ENCODE peak calls at places on chromosome 7, in seven cellular contexts. Q, L, O, D, F, N and H are unnamed samples.

GRCh38 chr7:109377076-109377884 is 807.6 kb downstream of the DNAJB9 start:
- DNase-seq in F (no peak), Q (no peak), D (no peak), N (no peak), O (no peak), L (no peak), H (no peak)

GRCh38 chr7:144854839-144855424 is 19.1 kb upstream of the TPK1 start:
- DNase-seq in N (no peak), L (no peak), D (no peak), F (no peak), O (no peak), Q (peak), H (no peak)

GRCh38 chr7:3916146-3916545 is 615.1 kb downstream of the SDK1 start:
- DNase-seq in O (no peak), N (no peak), F (no peak), L (no peak), D (no peak), Q (no peak), H (no peak)

GRCh38 chr7:149783386-149784250 is 10.2 kb upstream of the ZNF467 start:
- DNase-seq in O (no peak), F (no peak), N (peak), L (no peak), D (no peak), Q (no peak), H (no peak)

GRCh38 chr7:112112822-112113255 is 93.4 kb downstream of the DOCK4 start:
- DNase-seq in D (no peak), Q (no peak), O (no peak), N (no peak), L (no peak), F (no peak), H (no peak)

GRCh38 chr7:137642467-137642866 is 204.3 kb downstream of the DGKI start:
- DNase-seq in O (no peak), Q (no peak), D (no peak), L (no peak), N (no peak), F (no peak), H (no peak)

GRCh38 chr7:131196808-131197207 is 130.9 kb upstream of the MKLN1 start:
- DNase-seq in O (no peak), Q (no peak), F (no peak), L (no peak), N (no peak), D (no peak), H (no peak)

GRCh38 chr7:74187915-74188675 is 13.9 kb downstream of the EIF4H start:
- DNase-seq in O (no peak), L (no peak), N (no peak), Q (no peak), F (no peak), D (no peak), H (no peak)

GRCh38 chr7:30907527-30908267 is 4.0 kb upstream of the AQP1 start:
- DNase-seq in O (no peak), D (no peak), N (peak), Q (no peak), F (no peak), L (no peak), H (no peak)

DNA sequence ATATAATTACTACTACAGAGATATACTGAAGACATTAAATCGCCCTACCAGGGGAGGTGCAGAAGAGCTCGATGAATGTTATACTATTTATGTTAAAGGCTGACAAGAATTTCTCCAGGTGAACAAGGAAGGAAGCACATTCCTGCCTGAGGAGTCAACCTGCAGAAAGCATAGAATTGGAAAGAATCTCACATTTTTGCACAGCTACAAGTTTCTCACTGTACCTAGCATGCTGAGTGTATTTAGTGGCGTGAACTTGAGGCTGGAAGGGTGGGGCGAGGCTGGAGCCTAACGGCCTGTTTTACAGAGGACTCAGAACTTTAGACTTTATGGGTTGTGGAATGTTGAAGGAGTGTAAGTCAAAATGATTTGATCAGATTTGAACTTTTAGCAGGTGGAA is 373.6 kb upstream of the LRGUK start:
- DNase-seq in N (no peak), L (no peak), D (no peak), Q (no peak), F (no peak), O (no peak), H (no peak)
- TF ChIP-seq POLR2AphosphoS5 in N (no peak), L (no peak), D (no peak), Q (no peak), F (no peak), O (no peak), H (no peak)

GRCh38 chr7:98210513-98211220 is 572 bp upstream of the BHLHA15 start:
- DNase-seq in O (peak), D (no peak), F (no peak), L (peak), Q (peak), N (peak), H (no peak)

GRCh38 chr7:98212532-98213041 is 1.3 kb downstream of the BHLHA15 start:
- DNase-seq in Q (peak), O (no peak), L (no peak), F (no peak), N (peak), D (no peak), H (no peak)

GRCh38 chr7:98211676-98212531 is 665 bp downstream of the BHLHA15 start:
- DNase-seq in F (no peak), D (no peak), L (no peak), O (peak), Q (peak), N (peak), H (no peak)

GRCh38 chr7:98209166-98209920 is 1.9 kb upstream of the BHLHA15 start:
- DNase-seq in L (no peak), N (no peak), F (no peak), O (peak), D (no peak), Q (no peak), H (no peak)

GRCh38 chr7:98211221-98211675 is at the start of gene BHLHA15:
- DNase-seq in L (peak), N (peak), D (peak), F (peak), Q (peak), O (peak), H (no peak)
- TF ChIP-seq POLR2AphosphoS5 in L (no peak), N (no peak), D (no peak), F (no peak), Q (no peak), O (no peak), H (no peak)

GRCh38 chr7:147089608-147090007 is 973.0 kb downstream of the CNTNAP2 start:
- DNase-seq in D (no peak), F (no peak), L (no peak), N (no peak), Q (no peak), O (no peak), H (no peak)
- TF ChIP-seq POLR2AphosphoS5 in D (no peak), F (no peak), L (no peak), N (no peak), Q (no peak), O (no peak), H (no peak)

GRCh38 chr7:44310221-44310848 is 15.1 kb downstream of the CAMK2B start:
- DNase-seq in Q (no peak), N (no peak), D (no peak), L (no peak), F (peak), O (no peak), H (no peak)

GRCh38 chr7:44307301-44307900 is 18.0 kb downstream of the CAMK2B start:
- DNase-seq in L (no peak), Q (peak), O (no peak), F (peak), D (no peak), N (no peak), H (peak)

GRCh38 chr7:44307905-44308740 is 17.3 kb downstream of the CAMK2B start:
- DNase-seq in N (no peak), D (peak), L (no peak), F (peak), O (no peak), Q (peak), H (no peak)

GRCh38 chr7:44308741-44309270 is 16.6 kb downstream of the CAMK2B start:
- DNase-seq in O (no peak), L (no peak), N (no peak), Q (peak), D (no peak), F (peak), H (no peak)

GRCh38 chr7:44309271-44310091 is 15.9 kb downstream of the CAMK2B start:
- DNase-seq in F (peak), N (peak), D (no peak), O (peak), Q (peak), L (no peak), H (no peak)
- TF ChIP-seq POLR2AphosphoS5 in F (no peak), N (no peak), D (no peak), O (no peak), Q (no peak), L (no peak), H (no peak)

GRCh38 chr7:122965306-122965705 is 30.2 kb downstream of the TAS2R16 start:
- DNase-seq in Q (no peak), F (no peak), N (no peak), O (no peak), D (no peak), L (no peak), H (no peak)
- TF ChIP-seq POLR2AphosphoS5 in Q (no peak), F (no peak), N (no peak), O (no peak), D (no peak), L (no peak), H (no peak)

GRCh38 chr7:122145937-122146336 is 1.9 kb upstream of the AASS start:
- DNase-seq in N (no peak), Q (no peak), L (no peak), F (no peak), O (no peak), D (no peak), H (no peak)
- TF ChIP-seq POLR2AphosphoS5 in N (no peak), Q (no peak), L (no peak), F (no peak), O (no peak), D (no peak), H (no peak)